ENCODE peak calls at places on chromosome 7, in ten cellular contexts. J, G, D, A, L, C, R, V, S and X are unnamed samples.

GRCh38 chr7:134071355-134072331 is 55.5 kb upstream of the LRGUK start:
- DNase-seq in D (no peak), J (no peak), L (no peak), A (no peak), R (no peak), G (no peak), V (no peak), C (no peak), S (no peak), X (no peak)

GRCh38 chr7:104328308-104328969 is at the start of gene LHFPL3:
- DNase-seq in D (no peak), G (no peak), J (no peak), C (no peak), V (no peak), L (peak), R (no peak), A (no peak), S (no peak), X (peak)

GRCh38 chr7:46281071-46281470 is 360.0 kb upstream of the IGFBP3 start:
- DNase-seq in V (no peak), A (no peak), D (no peak), R (no peak), S (no peak), L (no peak), J (no peak), C (no peak), G (no peak), X (no peak)

GRCh38 chr7:5396542-5396941 is 27.1 kb downstream of the TNRC18 start:
- DNase-seq in S (no peak), A (no peak), C (peak), G (no peak), D (no peak), J (no peak), L (no peak), R (peak), V (no peak), X (no peak)

GRCh38 chr7:95993420-95993819 is 221.1 kb downstream of the DYNC1I1 start:
- DNase-seq in R (no peak), J (no peak), D (no peak), S (no peak), C (no peak), V (no peak), A (no peak), G (no peak), L (no peak), X (no peak)

GRCh38 chr7:151087247-151088018 is 1.2 kb downstream of the AGAP3 start:
- DNase-seq in R (peak), J (peak), G (peak), C (peak), L (peak), V (peak), A (peak), D (no peak), S (no peak), X (peak)

GRCh38 chr7:80387634-80388033 is 124.2 kb downstream of the GNAT3 start:
- DNase-seq in J (no peak), G (no peak), V (no peak), S (no peak), C (no peak), L (no peak), A (no peak), R (peak), D (no peak), X (no peak)

GRCh38 chr7:129298268-129298893 is 73.6 kb downstream of the AHCYL2 start:
- DNase-seq in C (peak), S (no peak), G (peak), J (peak), V (no peak), R (peak), L (no peak), D (peak), A (no peak), X (peak)

GRCh38 chr7:158407581-158408331 is 179.9 kb downstream of the PTPRN2 start:
- DNase-seq in R (peak), G (no peak), V (no peak), L (peak), J (no peak), D (peak), S (no peak), A (no peak), C (peak), X (peak)

GRCh38 chr7:47941136-47941844 is 7.0 kb downstream of the PKD1L1 start:
- DNase-seq in J (no peak), V (no peak), C (no peak), R (peak), S (no peak), A (no peak), L (no peak), D (peak), G (peak), X (no peak)

GRCh38 chr7:127896683-127897082 is 134.6 kb downstream of the LRRC4 start:
- DNase-seq in C (no peak), J (no peak), G (no peak), S (no peak), A (no peak), D (no peak), R (no peak), V (no peak), L (no peak), X (no peak)

GRCh38 chr7:121486590-121486989 is 90.5 kb upstream of the FAM3C start:
- DNase-seq in C (no peak), J (no peak), R (no peak), D (no peak), S (no peak), V (no peak), G (no peak), L (no peak), A (no peak), X (no peak)

GRCh38 chr7:151064454-151064853 is 5.1 kb downstream of the SLC4A2 start:
- DNase-seq in A (no peak), D (no peak), L (no peak), R (no peak), J (no peak), C (no peak), V (no peak), G (no peak), S (no peak), X (no peak)

GRCh38 chr7:129338450-129338849 is 95.8 kb upstream of the STRIP2 start:
- DNase-seq in A (no peak), V (no peak), G (no peak), R (no peak), C (no peak), L (no peak), S (no peak), D (no peak), J (no peak), X (no peak)

GRCh38 chr7:55939514-55940123 is 12.1 kb upstream of the MRPS17 start:
- DNase-seq in L (no peak), R (no peak), S (no peak), V (no peak), G (no peak), A (no peak), J (no peak), C (no peak), D (no peak), X (no peak)

GRCh38 chr7:44967571-44968446 is 11.0 kb downstream of the MYO1G start:
- DNase-seq in L (peak), R (peak), G (no peak), J (no peak), C (peak), D (no peak), V (no peak), S (peak), A (no peak), X (peak)

GRCh38 chr7:150986099-150986512 is 4.7 kb upstream of the NOS3 start:
- DNase-seq in L (peak), D (peak), G (peak), A (no peak), V (peak), J (peak), R (peak), C (peak), S (no peak), X (peak)

GRCh38 chr7:122430710-122431109 is 126.2 kb upstream of the FEZF1 start:
- DNase-seq in S (no peak), C (no peak), J (no peak), V (no peak), D (no peak), R (peak), A (no peak), L (no peak), G (no peak), X (no peak)

GRCh38 chr7:155223021-155223420 is 74.7 kb upstream of the INSIG1 start:
- DNase-seq in J (no peak), S (peak), V (no peak), R (no peak), C (no peak), L (peak), G (no peak), D (no peak), A (no peak), X (no peak)

GRCh38 chr7:151143261-151144015 is 24.1 kb downstream of the GBX1 start:
- DNase-seq in A (peak), V (no peak), R (peak), D (no peak), J (no peak), G (no peak), S (peak), L (peak), C (no peak), X (no peak)

GRCh38 chr7:95209276-95209675 is 115.1 kb downstream of the PON1 start:
- DNase-seq in S (no peak), C (no peak), J (no peak), R (peak), A (no peak), V (no peak), G (no peak), L (no peak), D (no peak), X (no peak)

GRCh38 chr7:87027900-87028299 is 31.6 kb downstream of the ELAPOR2 start:
- DNase-seq in V (no peak), R (no peak), D (no peak), S (no peak), G (no peak), C (no peak), A (no peak), J (no peak), L (no peak), X (no peak)

GRCh38 chr7:109549461-109549860 is 979.8 kb downstream of the DNAJB9 start:
- DNase-seq in G (no peak), S (no peak), J (peak), L (no peak), D (no peak), C (no peak), R (no peak), A (no peak), V (no peak), X (no peak)

GRCh38 chr7:157616426-157616825 is 279.6 kb downstream of the DNAJB6 start:
- DNase-seq in G (no peak), J (no peak), R (no peak), A (no peak), D (no peak), V (no peak), L (no peak), S (no peak), C (no peak), X (no peak)

GRCh38 chr7:61576-62360 is 130.6 kb upstream of the FAM20C start:
- DNase-seq in L (peak), J (no peak), C (no peak), G (no peak), D (no peak), R (no peak), A (peak), V (no peak), S (peak), X (peak)

GRCh38 chr7:47812460-47813136 is 135.7 kb downstream of the PKD1L1 start:
- DNase-seq in G (no peak), A (no peak), V (no peak), C (no peak), J (no peak), L (peak), D (no peak), S (no peak), R (no peak), X (no peak)

GRCh38 chr7:148982596-148983219 is 45.6 kb downstream of the PDIA4 start:
- DNase-seq in C (peak), L (no peak), V (no peak), R (peak), S (no peak), G (peak), J (no peak), D (no peak), A (no peak), X (no peak)

GRCh38 chr7:18508441-18509427 is 13.2 kb downstream of the HDAC9 start:
- DNase-seq in A (no peak), G (peak), L (no peak), J (peak), V (no peak), S (no peak), R (peak), D (peak), C (peak), X (no peak)

GRCh38 chr7:157547611-157548010 is 210.8 kb downstream of the DNAJB6 start:
- DNase-seq in L (peak), G (no peak), D (no peak), V (no peak), R (no peak), A (no peak), S (peak), C (no peak), J (no peak), X (peak)

GRCh38 chr7:55260171-55260570 is 105.0 kb upstream of the LANCL2 start:
- DNase-seq in G (no peak), D (no peak), L (no peak), S (no peak), J (no peak), A (no peak), R (no peak), V (no peak), C (no peak), X (no peak)

GRCh38 chr7:2006231-2006771 is 226.4 kb downstream of the MAD1L1 start:
- DNase-seq in G (no peak), A (peak), D (no peak), S (peak), V (no peak), R (no peak), L (peak), J (no peak), C (no peak), X (no peak)

GRCh38 chr7:54907981-54908380 is 110.8 kb upstream of the EGFR start:
- DNase-seq in A (no peak), J (no peak), V (no peak), C (no peak), S (no peak), G (peak), D (no peak), R (no peak), L (no peak), X (no peak)

GRCh38 chr7:45102785-45103712 is 8.4 kb downstream of the TBRG4 start:
- DNase-seq in A (no peak), S (no peak), L (no peak), C (no peak), R (no peak), D (no peak), V (no peak), G (no peak), J (no peak), X (no peak)

GRCh38 chr7:105014725-105015630 is 973 bp downstream of the KMT2E start:
- DNase-seq in C (peak), D (no peak), A (peak), L (no peak), J (peak), S (no peak), R (peak), G (peak), V (no peak), X (peak)

GRCh38 chr7:121286186-121286585 is 42.6 kb upstream of the WNT16 start:
- DNase-seq in C (no peak), L (no peak), R (no peak), G (no peak), J (no peak), A (no peak), V (no peak), D (no peak), S (no peak), X (no peak)

GRCh38 chr7:2729043-2729892 is 41.3 kb downstream of the AMZ1 start:
- DNase-seq in V (no peak), A (peak), C (no peak), L (no peak), J (no peak), G (peak), S (peak), D (no peak), R (peak), X (peak)

GRCh38 chr7:149267733-149268132 is 5.7 kb downstream of the ZNF783 start:
- DNase-seq in J (no peak), A (no peak), V (no peak), S (no peak), C (no peak), L (no peak), D (no peak), G (no peak), R (no peak), X (no peak)

DNA sequence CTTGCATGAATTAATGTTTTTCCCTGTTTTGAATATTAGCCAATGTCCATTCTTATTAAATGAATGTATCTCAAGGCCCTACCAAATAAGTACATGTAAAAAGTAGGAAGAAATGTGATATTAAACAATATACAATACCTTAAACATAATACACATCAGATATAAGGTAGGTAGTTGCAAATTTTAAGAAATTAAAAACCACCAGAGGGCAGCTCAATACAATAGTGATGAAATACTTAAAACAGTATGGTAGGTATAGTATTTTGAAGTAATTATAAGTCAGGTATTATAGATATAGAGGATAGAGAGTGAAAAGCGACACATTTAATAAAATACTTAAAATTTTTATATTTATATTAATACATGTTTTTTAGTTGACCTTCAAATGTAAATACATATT is 43.6 kb upstream of the CDK14 start:
- DNase-seq in A (no peak), S (no peak), R (peak), D (no peak), L (no peak), C (no peak), V (no peak), J (no peak), G (peak), X (no peak)
- TF ChIP-seq CTCF in A (no peak), S (no peak), R (no peak), D (no peak), L (no peak), C (no peak), V (peak), J (peak), G (peak), X (no peak)

GRCh38 chr7:73304071-73304470 is 4.6 kb downstream of the NSUN5 start:
- DNase-seq in L (no peak), A (no peak), S (peak), G (no peak), J (no peak), R (no peak), V (no peak), D (no peak), C (no peak), X (no peak)

GRCh38 chr7:73307436-73307835 is 1.2 kb downstream of the NSUN5 start:
- DNase-seq in R (no peak), A (no peak), S (no peak), C (no peak), V (no peak), J (no peak), G (no peak), D (no peak), L (no peak), X (no peak)

GRCh38 chr7:73312831-73313520 is 4.3 kb upstream of the NSUN5 start:
- DNase-seq in G (no peak), V (no peak), R (no peak), L (no peak), A (no peak), C (no peak), S (no peak), D (no peak), J (no peak), X (no peak)

GRCh38 chr7:73308074-73308664 is 457 bp downstream of the NSUN5 start:
- DNase-seq in A (no peak), G (no peak), V (no peak), J (no peak), C (no peak), L (peak), D (no peak), R (no peak), S (peak), X (peak)

DNA sequence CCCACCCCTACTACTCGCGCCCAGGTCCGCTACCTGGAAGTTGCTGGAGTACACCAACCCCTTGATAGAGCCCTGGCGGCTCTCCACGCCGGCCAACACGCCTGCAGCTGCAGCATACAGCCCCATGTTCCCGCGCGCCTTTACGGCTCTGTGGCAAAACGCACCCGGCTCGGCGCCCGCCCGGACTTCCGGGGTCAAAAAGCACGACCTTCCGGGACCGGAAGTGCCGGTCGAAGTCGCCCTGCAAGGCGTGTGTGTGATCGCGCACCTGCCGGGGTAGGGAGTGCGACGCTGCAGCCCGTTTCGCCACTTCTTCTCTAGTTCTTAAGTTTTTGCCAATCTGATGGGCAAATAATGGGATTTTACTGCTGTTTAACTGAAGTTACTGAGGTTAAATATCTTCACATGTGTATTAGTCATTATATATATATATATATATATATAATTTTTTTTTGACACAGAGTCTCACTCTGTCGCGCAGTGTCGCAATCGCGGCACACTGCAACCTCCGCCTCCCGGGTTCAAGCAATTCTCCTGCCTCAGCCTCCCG is at the start of gene NSUN5:
- DNase-seq in R (peak), G (peak), S (peak), C (peak), D (peak), A (peak), J (peak), V (peak), L (peak), X (peak)
- H3K27ac ChIP-seq in R (peak), G (peak), S (peak), C (peak), D (no peak), A (peak), J (peak), V (peak), L (no peak), X (peak)

DNA sequence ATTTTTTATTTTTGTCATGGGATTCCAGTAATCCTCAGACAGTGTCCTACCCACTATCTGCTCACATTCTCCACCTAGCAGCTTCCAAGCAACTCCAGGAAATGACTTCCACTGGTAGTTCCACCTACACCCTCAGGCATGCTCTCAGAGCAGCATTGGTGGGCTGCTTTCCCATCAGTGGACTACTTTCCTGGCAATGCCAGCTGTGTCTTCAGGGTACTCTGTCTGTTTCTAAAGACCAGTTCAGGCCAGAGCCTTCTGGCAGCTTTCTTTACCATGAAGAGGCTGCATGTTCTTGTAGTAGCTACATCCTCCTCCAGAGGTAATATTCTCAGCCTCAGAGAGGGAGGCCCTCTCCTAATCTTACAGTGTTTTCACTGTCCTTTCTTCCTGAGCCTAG is 243.9 kb downstream of the HGF start:
- DNase-seq in R (no peak), L (no peak), C (no peak), G (no peak), J (no peak), A (no peak), D (no peak), V (no peak), S (no peak), X (no peak)
- TF ChIP-seq CTCF in R (no peak), L (no peak), C (no peak), G (no peak), J (no peak), A (no peak), D (no peak), V (no peak), S (no peak), X (no peak)

GRCh38 chr7:68793513-68793912 is 804.8 kb upstream of the AUTS2 start:
- DNase-seq in A (no peak), L (no peak), J (no peak), S (no peak), D (no peak), C (no peak), R (no peak), V (no peak), G (no peak), X (no peak)
- H3K27ac ChIP-seq in A (no peak), L (no peak), J (no peak), S (no peak), D (no peak), C (no peak), R (no peak), V (no peak), G (no peak), X (no peak)

DNA sequence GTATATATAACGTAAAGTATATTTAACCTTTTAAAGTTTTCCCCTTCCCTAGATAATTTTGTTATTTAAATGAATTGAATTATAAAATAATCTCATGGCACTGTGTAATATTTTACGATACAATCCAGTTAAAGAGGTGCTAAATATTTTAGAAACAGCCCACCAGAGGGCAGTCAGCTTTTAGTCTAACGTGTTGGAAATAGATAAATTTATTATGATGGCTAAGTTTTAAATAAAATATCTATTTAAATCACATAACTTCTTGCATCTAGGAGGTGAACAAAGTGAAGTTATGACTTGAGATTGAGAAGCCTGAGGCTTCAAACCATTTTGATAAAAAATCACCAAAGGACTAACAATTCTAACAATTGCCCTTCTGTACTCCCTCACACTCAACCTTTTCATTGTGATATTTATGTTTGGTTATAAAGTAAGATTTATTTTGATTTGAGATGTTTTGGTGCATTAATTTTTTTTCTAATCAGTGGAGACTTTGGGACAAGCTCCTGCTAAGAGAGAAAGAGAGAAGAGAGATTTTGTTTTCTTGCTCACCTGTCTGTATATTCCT is 171.5 kb upstream of the SP4 start:
- DNase-seq in C (peak), G (peak), D (peak), L (no peak), R (peak), J (no peak), A (peak), V (no peak), S (no peak), X (no peak)
- TF ChIP-seq CTCF in C (peak), G (peak), D (peak), L (no peak), R (peak), J (peak), A (no peak), V (peak), S (no peak), X (peak)